ENCODE peak calls at places on chromosomes 2 and 18, in seven cellular contexts. N, S, O, Y, C, E and Q are unnamed samples.

GRCh38 chr2:136997550-136997949 is 232.2 kb downstream of the THSD7B start:
- DNase-seq in N (no peak), S (no peak), O (no peak), Y (no peak), C (no peak), E (no peak), Q (no peak)

GRCh38 chr2:111519074-111519473 is 364.9 kb downstream of the ANAPC1 start:
- DNase-seq in N (no peak), S (no peak), O (no peak), Y (no peak), C (no peak), E (no peak), Q (no peak)

GRCh38 chr2:39571197-39571731 is 94.5 kb upstream of the TMEM178A start:
- DNase-seq in N (no peak), S (no peak), O (no peak), Y (no peak), C (no peak), E (no peak), Q (no peak)

GRCh38 chr2:207950063-207950760 is 75.1 kb downstream of the PLEKHM3 start:
- DNase-seq in N (no peak), S (peak), O (no peak), Y (no peak), C (no peak), E (no peak), Q (no peak)

GRCh38 chr2:121018136-121019057 is 266.6 kb downstream of the TFCP2L1 start:
- DNase-seq in N (no peak), S (peak), O (peak), Y (no peak), C (no peak), E (no peak), Q (no peak)

GRCh38 chr2:6410265-6410664 is 455.4 kb downstream of the CMPK2 start:
- DNase-seq in N (no peak), S (no peak), O (peak), Y (no peak), C (no peak), E (peak), Q (no peak)

GRCh38 chr2:200373973-200374416 is 67.5 kb downstream of the SPATS2L start:
- DNase-seq in N (no peak), S (no peak), O (no peak), Y (no peak), C (no peak), E (peak), Q (peak)

GRCh38 chr2:176999331-176999730 is 213.3 kb upstream of the HNRNPA3 start:
- DNase-seq in N (no peak), S (no peak), O (peak), Y (no peak), C (no peak), E (peak), Q (no peak)

GRCh38 chr18:13500891-13501887 is 225.2 kb downstream of the FAM210A start:
- DNase-seq in N (peak), S (peak), O (peak), Y (no peak), C (no peak), E (peak), Q (peak)

GRCh38 chr2:185676316-185676715 is 62.3 kb upstream of the FSIP2 start:
- DNase-seq in N (no peak), S (no peak), O (no peak), Y (no peak), C (no peak), E (no peak), Q (no peak)

GRCh38 chr2:1816414-1816911 is 72.1 kb upstream of the PXDN start:
- DNase-seq in N (no peak), S (no peak), O (peak), Y (no peak), C (no peak), E (peak), Q (peak)

GRCh38 chr2:636649-637405 is 40.4 kb downstream of the TMEM18 start:
- DNase-seq in N (no peak), S (peak), O (peak), Y (peak), C (no peak), E (peak), Q (peak)

GRCh38 chr2:105404736-105405135 is 5.9 kb upstream of the FHL2 start:
- DNase-seq in N (no peak), S (no peak), O (no peak), Y (no peak), C (no peak), E (no peak), Q (no peak)

GRCh38 chr2:134361648-134362047 is 107.8 kb downstream of the MGAT5 start:
- DNase-seq in N (no peak), S (no peak), O (no peak), Y (no peak), C (no peak), E (no peak), Q (no peak)

GRCh38 chr2:191749181-191749540 is 71.2 kb downstream of the NABP1 start:
- DNase-seq in N (no peak), S (no peak), O (no peak), Y (no peak), C (no peak), E (no peak), Q (no peak)

GRCh38 chr18:12423393-12423792 is 15.7 kb downstream of the PRELID3A start:
- DNase-seq in N (no peak), S (no peak), O (no peak), Y (no peak), C (no peak), E (no peak), Q (no peak)

GRCh38 chr2:238789317-238789806 is 58.5 kb upstream of the TWIST2 start:
- DNase-seq in N (no peak), S (no peak), O (no peak), Y (no peak), C (no peak), E (no peak), Q (no peak)

GRCh38 chr18:24053211-24053610 is 38.7 kb downstream of the TTC39C start:
- DNase-seq in N (no peak), S (no peak), O (no peak), Y (no peak), C (no peak), E (no peak), Q (no peak)

GRCh38 chr2:43049836-43050796 is 176.3 kb downstream of the ZFP36L2 start:
- DNase-seq in N (no peak), S (no peak), O (no peak), Y (no peak), C (no peak), E (no peak), Q (no peak)

GRCh38 chr2:235170536-235171510 is 219.0 kb downstream of the SH3BP4 start:
- DNase-seq in N (peak), S (peak), O (peak), Y (peak), C (no peak), E (peak), Q (peak)

GRCh38 chr18:72727038-72727690 is 140.6 kb downstream of the NETO1 start:
- DNase-seq in N (no peak), S (no peak), O (no peak), Y (no peak), C (no peak), E (no peak), Q (no peak)

GRCh38 chr2:8239402-8240127 is 442.3 kb upstream of the ID2 start:
- DNase-seq in N (no peak), S (peak), O (peak), Y (no peak), C (no peak), E (no peak), Q (no peak)

GRCh38 chr2:143246815-143247744 is 117.9 kb downstream of the ARHGAP15 start:
- DNase-seq in N (no peak), S (no peak), O (no peak), Y (no peak), C (no peak), E (no peak), Q (peak)

GRCh38 chr18:5955861-5956260 is 60.5 kb upstream of the TMEM200C start:
- DNase-seq in N (no peak), S (no peak), O (peak), Y (no peak), C (no peak), E (no peak), Q (no peak)

GRCh38 chr2:234378440-234378839 is 118.4 kb downstream of the ARL4C start:
- DNase-seq in N (peak), S (no peak), O (peak), Y (no peak), C (no peak), E (no peak), Q (no peak)

GRCh38 chr2:183011741-183012140 is 26.5 kb downstream of the NCKAP1 start:
- DNase-seq in N (no peak), S (no peak), O (no peak), Y (no peak), C (no peak), E (no peak), Q (no peak)

GRCh38 chr2:15939854-15940660 is at the start of gene MYCN:
- DNase-seq in N (no peak), S (peak), O (no peak), Y (peak), C (no peak), E (no peak), Q (peak)

GRCh38 chr2:119512946-119513345 is 11.3 kb downstream of the SCTR start:
- DNase-seq in N (no peak), S (no peak), O (no peak), Y (no peak), C (no peak), E (no peak), Q (no peak)

GRCh38 chr2:29238497-29238896 is 123.3 kb downstream of the CLIP4 start:
- DNase-seq in N (no peak), S (peak), O (peak), Y (peak), C (peak), E (peak), Q (no peak)

GRCh38 chr2:101698419-101699190 is 1.1 kb downstream of the MAP4K4 start:
- DNase-seq in N (no peak), S (peak), O (no peak), Y (peak), C (no peak), E (no peak), Q (no peak)

GRCh38 chr2:3608373-3609278 is 13.7 kb downstream of the COLEC11 start:
- DNase-seq in N (no peak), S (no peak), O (no peak), Y (no peak), C (no peak), E (no peak), Q (no peak)

GRCh38 chr2:63050916-63051794 is 525 bp downstream of the OTX1 start:
- DNase-seq in N (no peak), S (peak), O (no peak), Y (no peak), C (no peak), E (no peak), Q (no peak)

GRCh38 chr2:40680547-40680946 is 228.7 kb upstream of the SLC8A1 start:
- DNase-seq in N (no peak), S (no peak), O (peak), Y (no peak), C (no peak), E (no peak), Q (no peak)

GRCh38 chr2:50838316-50838715 is 193.6 kb downstream of the NRXN1 start:
- DNase-seq in N (no peak), S (no peak), O (no peak), Y (no peak), C (no peak), E (no peak), Q (no peak)

GRCh38 chr18:28855524-28855923 is 678.6 kb upstream of the CDH2 start:
- DNase-seq in N (no peak), S (no peak), O (peak), Y (no peak), C (no peak), E (no peak), Q (no peak)

GRCh38 chr18:59286341-59286740 is 13.1 kb upstream of the RAX start:
- DNase-seq in N (no peak), S (no peak), O (no peak), Y (no peak), C (no peak), E (no peak), Q (no peak)

GRCh38 chr2:201642579-201643215 is 606 bp downstream of the TMEM237 start:
- DNase-seq in N (no peak), S (peak), O (peak), Y (peak), C (peak), E (peak), Q (peak)

GRCh38 chr2:231115651-231116050 is 9.2 kb downstream of the HTR2B start:
- DNase-seq in N (no peak), S (peak), O (no peak), Y (no peak), C (no peak), E (no peak), Q (no peak)

GRCh38 chr2:231111987-231112386 is 12.9 kb downstream of the HTR2B start:
- DNase-seq in N (no peak), S (no peak), O (peak), Y (no peak), C (no peak), E (no peak), Q (no peak)

GRCh38 chr2:231113489-231113888 is 11.4 kb downstream of the HTR2B start:
- DNase-seq in N (no peak), S (peak), O (no peak), Y (no peak), C (no peak), E (no peak), Q (no peak)

GRCh38 chr2:231110551-231110950 is 14.3 kb downstream of the HTR2B start:
- DNase-seq in N (no peak), S (no peak), O (peak), Y (no peak), C (no peak), E (no peak), Q (no peak)
- TF ChIP-seq CTCF in N (peak), S (no peak), O (peak), Y (no peak), C (no peak), E (no peak), Q (peak)

DNA sequence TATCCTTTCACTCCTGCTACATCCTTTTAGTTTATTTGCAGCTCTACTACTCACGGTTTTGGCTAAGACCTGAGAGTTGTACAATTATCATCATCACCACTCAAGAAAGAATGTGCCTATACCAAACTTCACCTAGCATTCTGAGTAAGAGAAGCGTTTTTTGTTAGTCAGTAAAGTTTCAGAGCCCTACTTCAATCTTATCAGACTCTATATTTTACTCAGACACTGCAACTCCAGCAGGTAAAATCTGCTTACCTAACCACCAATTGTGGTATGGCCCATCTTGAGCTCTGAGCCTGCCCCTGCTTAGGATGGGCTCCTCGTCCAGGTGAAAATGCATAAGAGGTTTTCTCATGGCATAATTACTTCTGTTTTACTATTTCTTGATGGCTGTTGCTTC is 37.1 kb downstream of the ICOS start:
- DNase-seq in N (no peak), S (no peak), O (no peak), Y (no peak), C (no peak), E (no peak), Q (no peak)
- H3K4me3 ChIP-seq in N (no peak), S (no peak), O (no peak), Y (no peak), C (no peak), E (no peak), Q (no peak)

GRCh38 chr2:109474319-109474825 is 139.4 kb downstream of the SEPTIN10 start:
- DNase-seq in N (no peak), S (no peak), O (no peak), Y (no peak), C (no peak), E (no peak), Q (no peak)
- TF ChIP-seq CTCF in N (no peak), S (no peak), O (no peak), Y (no peak), C (no peak), E (no peak), Q (no peak)

GRCh38 chr2:69989422-69990128 is 28.1 kb upstream of the ASPRV1 start:
- DNase-seq in N (no peak), S (no peak), O (no peak), Y (no peak), C (no peak), E (no peak), Q (peak)
- H3K4me3 ChIP-seq in N (no peak), S (no peak), O (no peak), Y (no peak), C (no peak), E (no peak), Q (no peak)

GRCh38 chr2:23519334-23519651 is 134.3 kb downstream of the KLHL29 start:
- DNase-seq in N (no peak), S (no peak), O (no peak), Y (no peak), C (no peak), E (no peak), Q (no peak)
- TF ChIP-seq CTCF in N (no peak), S (peak), O (no peak), Y (no peak), C (no peak), E (no peak), Q (no peak)